ENCODE peak calls at places on chromosomes 6 and 20, in ten cellular contexts. Z is iPS DF 6.9, F is upper lobe of left lung, T is heart left ventricle, K is PC-9, H is breast epithelium, V is left lung, A is tibial nerve, E is Panc1, B is IMR-90. N is an unnamed sample. For H3K9me3, the result is how much of the 10 kb centered on the place peaks cover.

GRCh38 chr20:34705383-34706021 is 1.4 kb downstream of the TP53INP2 start:
- DNase-seq in B (peak), F (no peak), A (no peak), Z (no peak), V (no peak), T (peak), E (no peak), H (no peak), K (peak), N (no peak)

GRCh38 chr6:144215932-144216667 is 65.8 kb downstream of the STX11 start:
- DNase-seq in E (peak), K (peak), A (peak), Z (peak), V (peak), B (peak), F (peak), T (peak), H (peak), N (peak)

GRCh38 chr20:31666258-31667042 is 28.7 kb downstream of the COX4I2 start:
- DNase-seq in Z (no peak), H (no peak), F (no peak), A (no peak), V (peak), K (no peak), B (no peak), E (no peak), T (peak), N (no peak)

GRCh38 chr20:22681591-22682248 is 97.3 kb upstream of the FOXA2 start:
- DNase-seq in B (no peak), F (no peak), H (no peak), T (no peak), V (no peak), A (no peak), E (no peak), Z (no peak), K (no peak), N (no peak)

GRCh38 chr20:24357169-24357568 is 112.3 kb upstream of the SYNDIG1 start:
- DNase-seq in E (no peak), V (no peak), H (no peak), K (no peak), B (no peak), Z (no peak), A (no peak), F (no peak), T (no peak), N (no peak)

GRCh38 chr6:70552974-70553373 is 13.8 kb upstream of the SDHAF4 start:
- DNase-seq in K (no peak), Z (no peak), A (no peak), H (no peak), E (no peak), F (no peak), T (no peak), B (no peak), V (no peak), N (no peak)

GRCh38 chr6:25229671-25230321 is 49.4 kb upstream of the CARMIL1 start:
- DNase-seq in K (peak), B (peak), V (no peak), A (no peak), Z (no peak), H (no peak), E (no peak), F (no peak), T (no peak), N (no peak)

GRCh38 chr20:25021336-25021735 is 28.8 kb upstream of the APMAP start:
- DNase-seq in K (no peak), H (peak), Z (no peak), F (no peak), T (no peak), A (no peak), B (no peak), E (no peak), V (no peak), N (no peak)

GRCh38 chr6:111087871-111088667 is 766 bp downstream of the SLC16A10 start:
- DNase-seq in K (peak), V (peak), T (no peak), F (peak), E (no peak), A (no peak), B (no peak), H (no peak), Z (no peak), N (no peak)

GRCh38 chr6:18192026-18192425 is 36.8 kb downstream of the KDM1B start:
- DNase-seq in B (no peak), K (no peak), F (no peak), V (no peak), Z (no peak), E (no peak), A (no peak), H (no peak), T (no peak), N (no peak)

GRCh38 chr6:149963212-149963461 is 606 bp upstream of the ULBP1 start:
- DNase-seq in H (no peak), A (no peak), K (peak), B (peak), T (no peak), F (no peak), V (no peak), E (peak), Z (no peak), N (no peak)

GRCh38 chr6:99602519-99603420 is 3.9 kb upstream of the PRDM13 start:
- DNase-seq in H (no peak), Z (no peak), F (peak), B (no peak), V (peak), A (no peak), T (no peak), K (no peak), E (no peak), N (no peak)

GRCh38 chr6:10112871-10113584 is 301.8 kb downstream of the TFAP2A start:
- DNase-seq in V (no peak), Z (no peak), A (no peak), K (no peak), B (no peak), F (peak), H (no peak), E (no peak), T (no peak), N (no peak)

GRCh38 chr6:86500035-86500434 is 437.3 kb upstream of the HTR1E start:
- DNase-seq in T (no peak), V (no peak), Z (no peak), F (no peak), B (no peak), A (no peak), H (no peak), K (no peak), E (no peak), N (no peak)

GRCh38 chr6:165876568-165876967 is 213.5 kb upstream of the PDE10A start:
- DNase-seq in H (no peak), A (peak), T (peak), F (no peak), B (peak), V (no peak), Z (no peak), K (no peak), E (no peak), N (no peak)

GRCh38 chr6:136795996-136796395 is 3.7 kb upstream of the MAP3K5 start:
- DNase-seq in E (no peak), H (no peak), F (no peak), V (no peak), B (peak), K (no peak), A (no peak), T (no peak), Z (no peak), N (no peak)

GRCh38 chr6:122049341-122049740 is 350.1 kb upstream of the HSF2 start:
- DNase-seq in B (peak), A (no peak), T (peak), F (peak), H (no peak), K (no peak), Z (no peak), E (no peak), V (no peak), N (no peak)

GRCh38 chr6:10891960-10892359 is 5.1 kb downstream of the SYCP2L start:
- DNase-seq in Z (no peak), K (no peak), E (no peak), A (no peak), H (no peak), V (no peak), F (no peak), T (no peak), B (no peak), N (no peak)

GRCh38 chr6:154463573-154464419 is 46.7 kb downstream of the CNKSR3 start:
- DNase-seq in F (no peak), H (no peak), B (no peak), Z (no peak), V (no peak), K (no peak), E (no peak), T (no peak), A (no peak), N (no peak)

GRCh38 chr20:48069626-48070025 is 284.3 kb upstream of the SULF2 start:
- DNase-seq in B (no peak), H (no peak), A (no peak), F (no peak), E (no peak), Z (no peak), V (no peak), K (no peak), T (no peak), N (no peak)

GRCh38 chr6:75368151-75368779 is 83.7 kb upstream of the TMEM30A start:
- DNase-seq in T (peak), H (no peak), Z (no peak), B (peak), E (no peak), F (no peak), K (peak), V (no peak), A (no peak), N (no peak)

GRCh38 chr20:53735536-53736050 is 142.0 kb upstream of the ZNF217 start:
- DNase-seq in Z (no peak), K (peak), H (no peak), T (no peak), A (no peak), F (no peak), B (peak), V (no peak), E (peak), N (no peak)

GRCh38 chr6:29564875-29565274 is 5.3 kb upstream of the UBD start:
- DNase-seq in T (no peak), B (no peak), F (no peak), Z (no peak), K (no peak), E (no peak), H (no peak), V (no peak), A (no peak), N (no peak)

GRCh38 chr6:158347335-158347734 is 35.1 kb downstream of the TULP4 start:
- DNase-seq in Z (no peak), F (no peak), E (no peak), K (no peak), T (no peak), H (no peak), A (no peak), V (no peak), B (no peak), N (no peak)

GRCh38 chr6:137978252-137978896 is 111.3 kb downstream of the TNFAIP3 start:
- DNase-seq in E (no peak), A (no peak), B (no peak), T (no peak), F (no peak), H (no peak), Z (no peak), V (no peak), K (peak), N (no peak)

GRCh38 chr6:24554474-24554873 is 59.7 kb downstream of the ALDH5A1 start:
- DNase-seq in F (no peak), E (no peak), H (no peak), B (no peak), Z (no peak), T (no peak), K (no peak), A (no peak), V (no peak), N (no peak)

GRCh38 chr6:83978324-83978734 is 55.2 kb upstream of the MRAP2 start:
- DNase-seq in V (no peak), Z (no peak), E (no peak), A (no peak), K (no peak), T (no peak), H (no peak), F (no peak), B (no peak), N (no peak)

GRCh38 chr6:162999575-163000285 is 272.0 kb downstream of the PACRG start:
- DNase-seq in F (no peak), V (no peak), B (peak), T (no peak), E (no peak), Z (no peak), K (no peak), A (no peak), H (no peak), N (no peak)

GRCh38 chr20:51350941-51351631 is 191.4 kb downstream of the NFATC2 start:
- DNase-seq in H (no peak), A (no peak), F (no peak), T (no peak), Z (no peak), E (no peak), V (no peak), K (no peak), B (peak), N (no peak)

GRCh38 chr6:21103626-21104224 is 489.8 kb upstream of the SOX4 start:
- DNase-seq in Z (no peak), B (peak), A (no peak), T (no peak), E (no peak), K (no peak), H (no peak), V (no peak), F (no peak), N (no peak)

GRCh38 chr6:11206576-11206975 is 25.9 kb downstream of the NEDD9 start:
- DNase-seq in B (no peak), F (no peak), E (no peak), T (no peak), H (no peak), K (no peak), A (no peak), V (no peak), Z (no peak), N (no peak)

GRCh38 chr6:152630832-152631231 is 6.3 kb downstream of the SYNE1 start:
- DNase-seq in T (no peak), B (no peak), Z (no peak), E (no peak), F (no peak), V (no peak), A (no peak), K (no peak), H (no peak), N (no peak)

GRCh38 chr6:160737934-160738333 is 35.9 kb downstream of the PLG start:
- DNase-seq in V (no peak), A (no peak), Z (no peak), E (no peak), H (no peak), F (no peak), T (no peak), B (no peak), K (no peak), N (no peak)

GRCh38 chr20:1802385-1803215 is 92.6 kb upstream of the SIRPA start:
- DNase-seq in H (peak), Z (no peak), A (no peak), T (peak), V (peak), E (no peak), F (peak), K (peak), B (peak), N (no peak)

GRCh38 chr6:167688123-167688522 is 138.6 kb upstream of the AFDN start:
- DNase-seq in A (no peak), F (no peak), B (no peak), K (no peak), V (no peak), E (no peak), T (no peak), Z (no peak), H (no peak), N (no peak)

GRCh38 chr6:167691566-167692312 is 135.0 kb upstream of the AFDN start:
- DNase-seq in Z (no peak), V (no peak), H (peak), T (no peak), B (no peak), K (no peak), E (no peak), A (no peak), F (no peak), N (no peak)

GRCh38 chr6:167689278-167689677 is 137.4 kb upstream of the AFDN start:
- DNase-seq in F (no peak), A (no peak), K (no peak), T (no peak), E (no peak), H (no peak), B (no peak), V (no peak), Z (no peak), N (no peak)

GRCh38 chr6:167687035-167687720 is 139.5 kb upstream of the AFDN start:
- DNase-seq in H (no peak), V (no peak), K (no peak), B (no peak), E (no peak), F (no peak), A (no peak), Z (no peak), T (no peak), N (no peak)

GRCh38 chr6:167689751-167690150 is 137.0 kb upstream of the AFDN start:
- DNase-seq in Z (no peak), E (no peak), A (no peak), H (no peak), F (no peak), B (no peak), T (no peak), K (no peak), V (no peak), N (no peak)
- H3K9me3 ChIP-seq in Z (under half), E (under half), A (under half), H (under half), F (under half), B (under half), T (under half), K (under half), V (under half), N (under half)

GRCh38 chr20:30168800-30169138 is 1088.7 kb upstream of the DEFB115 start:
- DNase-seq in V (peak), K (no peak), B (no peak), F (no peak), Z (no peak), H (no peak), E (no peak), A (no peak), T (no peak), N (no peak)
- H3K9me3 ChIP-seq in V (under half), K (under half), B (under half), F (under half), Z (under half), H (under half), E (under half), A (under half), T (under half), N (under half)

GRCh38 chr20:62111148-62111547 is 11.1 kb upstream of the LSM14B start:
- DNase-seq in K (no peak), H (no peak), A (no peak), V (no peak), B (no peak), Z (no peak), E (no peak), F (no peak), T (no peak), N (no peak)

GRCh38 chr20:62117362-62117646 is 5.0 kb upstream of the LSM14B start:
- DNase-seq in B (no peak), T (no peak), E (no peak), A (no peak), F (no peak), H (no peak), K (no peak), V (no peak), Z (no peak), N (no peak)

GRCh38 chr20:62114894-62115293 is 7.4 kb upstream of the LSM14B start:
- DNase-seq in F (no peak), E (no peak), V (no peak), Z (no peak), A (no peak), H (no peak), K (no peak), B (no peak), T (no peak), N (no peak)

GRCh38 chr20:62116558-62117361 is 5.5 kb upstream of the LSM14B start:
- DNase-seq in T (no peak), E (no peak), K (no peak), H (no peak), V (no peak), Z (no peak), F (peak), B (no peak), A (no peak), N (no peak)

GRCh38 chr20:62112368-62112767 is 9.9 kb upstream of the LSM14B start:
- DNase-seq in F (no peak), K (no peak), T (no peak), Z (no peak), B (no peak), A (no peak), E (no peak), H (no peak), V (no peak), N (no peak)
- H3K9me3 ChIP-seq in F (half or more), K (under half), T (under half), Z (under half), B (under half), A (under half), E (under half), H (under half), V (half or more), N (half or more)

DNA sequence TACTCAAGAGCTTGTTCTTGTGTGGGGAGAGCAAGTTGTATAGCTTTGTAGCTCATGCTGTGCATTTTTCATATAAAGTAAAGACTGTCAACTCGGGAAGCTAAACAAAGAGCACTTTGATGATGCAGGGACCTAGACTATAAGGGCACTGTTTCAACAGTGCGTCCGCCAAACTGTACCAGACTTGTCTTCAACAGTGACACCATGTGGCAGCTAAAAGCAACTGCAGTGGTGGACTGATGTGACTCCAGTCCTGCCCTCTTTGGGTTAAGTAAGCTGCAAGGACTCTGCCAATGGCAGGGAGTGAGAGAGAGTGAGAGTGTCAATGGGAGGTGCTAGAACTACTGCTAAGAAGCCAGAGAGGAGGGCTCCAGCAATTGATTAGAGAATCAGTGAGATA is 48.1 kb upstream of the MC3R start:
- DNase-seq in T (no peak), E (no peak), F (no peak), V (no peak), Z (no peak), K (no peak), B (no peak), H (no peak), A (no peak), N (no peak)
- H3K9me3 ChIP-seq in T (under half), E (under half), F (under half), V (under half), Z (under half), K (under half), B (under half), H (under half), A (under half), N (under half)

DNA sequence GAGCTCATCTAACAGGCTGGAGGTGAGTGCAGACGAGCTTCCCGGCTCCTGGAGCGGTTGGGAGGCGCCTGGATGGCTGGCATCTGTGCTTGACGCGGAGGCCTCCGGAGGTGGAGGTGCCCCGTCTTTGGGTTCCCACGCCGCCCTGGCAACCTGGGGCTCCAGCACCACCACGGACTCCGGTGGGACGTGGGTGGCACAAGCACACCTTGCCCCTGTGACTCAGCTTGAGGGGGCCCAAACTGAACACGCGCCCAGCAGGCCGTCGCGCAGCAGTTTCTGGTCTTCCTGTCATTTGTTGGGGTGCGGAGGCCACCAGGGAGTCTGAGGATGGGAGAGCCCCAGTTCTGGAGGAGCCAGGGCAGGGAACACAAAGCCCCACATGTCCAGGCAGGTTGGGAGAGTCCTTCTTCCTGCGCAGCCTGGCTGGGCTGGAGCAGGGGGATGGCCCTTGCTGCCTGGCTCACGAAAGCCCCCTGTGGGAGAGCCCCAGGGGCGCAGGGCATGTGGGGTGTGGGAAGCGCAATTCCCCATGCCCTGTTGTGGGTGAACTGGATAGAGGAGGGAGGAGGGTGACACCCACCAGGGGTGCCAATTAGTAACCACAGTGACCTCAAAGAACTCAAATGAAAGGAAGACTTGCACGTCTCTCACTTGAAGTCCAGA is 1378.6 kb upstream of the DEFB115 start:
- DNase-seq in E (no peak), Z (no peak), A (no peak), F (peak), T (peak), B (no peak), H (peak), K (no peak), V (peak), N (no peak)
- H3K9me3 ChIP-seq in E (under half), Z (under half), A (under half), F (under half), T (under half), B (half or more), H (half or more), K (under half), V (half or more), N (under half)

GRCh38 chr6:27448456-27448855 is 24.4 kb downstream of the ZNF184 start:
- DNase-seq in E (no peak), T (no peak), K (no peak), A (no peak), B (no peak), V (no peak), F (no peak), Z (no peak), H (no peak), N (no peak)

GRCh38 chr6:27451660-27452390 is 21.1 kb downstream of the ZNF184 start:
- DNase-seq in H (no peak), E (no peak), Z (no peak), K (no peak), A (no peak), B (no peak), V (no peak), T (no peak), F (no peak), N (no peak)

GRCh38 chr6:27452496-27452897 is 20.4 kb downstream of the ZNF184 start:
- DNase-seq in B (peak), E (no peak), Z (no peak), F (no peak), K (no peak), A (no peak), V (no peak), T (no peak), H (no peak), N (no peak)
- H3K9me3 ChIP-seq in B (half or more), E (half or more), Z (under half), F (half or more), K (half or more), A (half or more), V (half or more), T (half or more), H (half or more), N (half or more)